ENCODE peak calls at places on chromosomes 2 and 18, in five cellular contexts. F is OCI-LY7, S is GM12865, D is kidney epithelial cell, L is SK-N-SH. T is an unnamed sample.

GRCh38 chr18:32549248-32549842 is 78.7 kb upstream of the GAREM1 start:
- DNase-seq in F (peak), S (peak), D (no peak), L (peak), T (peak)

GRCh38 chr2:48398285-48399135 is 131.4 kb upstream of the STON1 start:
- DNase-seq in F (no peak), S (no peak), D (no peak), L (no peak), T (no peak)

GRCh38 chr2:69209482-69209881 is 177.5 kb downstream of the GFPT1 start:
- DNase-seq in F (no peak), S (no peak), D (no peak), L (no peak), T (peak)

GRCh38 chr2:195562624-195563566 is 94.1 kb upstream of the SLC39A10 start:
- DNase-seq in F (peak), S (peak), D (no peak), L (peak), T (no peak)

GRCh38 chr2:171432969-171433762 is 624 bp downstream of the METTL8 start:
- DNase-seq in F (peak), S (peak), D (no peak), L (peak), T (peak)

GRCh38 chr2:171404258-171404657 is 29.5 kb downstream of the METTL8 start:
- DNase-seq in F (no peak), S (no peak), D (peak), L (no peak), T (no peak)

GRCh38 chr2:126850951-126851350 is 47.7 kb upstream of the TEX51 start:
- DNase-seq in F (no peak), S (no peak), D (no peak), L (no peak), T (no peak)

GRCh38 chr2:177313162-177313781 is 48.7 kb upstream of the NFE2L2 start:
- DNase-seq in F (no peak), S (no peak), D (no peak), L (no peak), T (no peak)

GRCh38 chr2:110682872-110683271 is 5.0 kb upstream of the BUB1 start:
- DNase-seq in F (no peak), S (no peak), D (no peak), L (no peak), T (no peak)

GRCh38 chr2:2320486-2321249 is 10.4 kb downstream of the MYT1L start:
- DNase-seq in F (no peak), S (no peak), D (no peak), L (peak), T (no peak)

GRCh38 chr2:158045362-158045761 is 56.3 kb upstream of the UPP2 start:
- DNase-seq in F (no peak), S (peak), D (no peak), L (no peak), T (peak)

GRCh38 chr2:173159794-173160463 is 84.3 kb downstream of the MAP3K20 start:
- DNase-seq in F (no peak), S (no peak), D (peak), L (no peak), T (peak)

GRCh38 chr2:159946326-159946992 is 116.0 kb downstream of the PLA2R1 start:
- DNase-seq in F (no peak), S (no peak), D (no peak), L (no peak), T (no peak)

GRCh38 chr2:217489145-217489960 is 513.4 kb downstream of the TNS1 start:
- DNase-seq in F (no peak), S (no peak), D (no peak), L (no peak), T (peak)

GRCh38 chr2:96815326-96816126 is 542 bp upstream of the CNNM3 start:
- DNase-seq in F (peak), S (peak), D (no peak), L (peak), T (peak)

GRCh38 chr18:63320041-63320689 is 596 bp upstream of the BCL2 start:
- DNase-seq in F (peak), S (peak), D (no peak), L (peak), T (peak)

GRCh38 chr2:200869014-200869413 is 4.6 kb upstream of the CLK1 start:
- DNase-seq in F (no peak), S (no peak), D (no peak), L (no peak), T (peak)

GRCh38 chr2:46811379-46812310 is 104.0 kb downstream of the MCFD2 start:
- DNase-seq in F (no peak), S (no peak), D (no peak), L (peak), T (peak)

GRCh38 chr2:235087812-235088607 is 136.2 kb downstream of the SH3BP4 start:
- DNase-seq in F (no peak), S (no peak), D (no peak), L (peak), T (peak)

GRCh38 chr18:9475643-9476580 is 599 bp downstream of the RALBP1 start:
- DNase-seq in F (peak), S (peak), D (no peak), L (peak), T (no peak)

GRCh38 chr2:112153179-112153490 is 14.9 kb downstream of the FBLN7 start:
- DNase-seq in F (no peak), S (no peak), D (no peak), L (no peak), T (peak)

GRCh38 chr2:174510583-174511189 is 23.9 kb upstream of the GPR155 start:
- DNase-seq in F (peak), S (peak), D (no peak), L (no peak), T (no peak)

DNA sequence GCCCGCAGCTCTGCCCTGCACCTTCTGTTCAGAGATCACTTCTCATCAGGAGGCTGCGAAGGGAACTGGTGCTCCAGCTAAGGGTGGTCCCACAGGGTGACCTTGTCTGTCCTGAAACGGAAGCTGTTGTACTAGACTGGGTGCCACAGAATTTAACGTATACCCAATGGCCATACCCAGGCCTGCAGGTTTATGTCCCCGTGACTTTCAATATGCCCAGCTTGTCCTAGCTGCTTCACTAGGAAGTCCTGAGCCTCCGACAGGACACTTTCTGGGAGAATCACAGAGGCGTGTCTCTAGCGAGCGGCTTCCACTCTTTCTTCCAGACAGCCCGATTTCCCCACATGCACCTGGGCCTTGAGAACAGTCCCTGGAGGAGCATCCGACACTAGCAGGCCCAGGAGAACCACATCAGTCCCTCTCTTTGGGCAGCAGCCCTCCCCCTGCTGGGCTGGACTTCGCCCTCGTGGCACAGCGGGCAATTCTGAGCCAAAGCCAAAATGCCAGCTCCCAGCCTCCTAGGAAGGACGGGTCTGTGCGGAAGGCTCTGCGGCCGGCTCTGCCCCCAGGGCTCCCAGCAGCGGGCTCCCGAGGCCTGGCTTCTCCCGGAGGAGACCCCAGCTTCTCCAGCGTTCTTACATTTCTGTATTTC is 91.9 kb upstream of the OTOS start:
- DNase-seq in F (no peak), S (no peak), D (no peak), L (no peak), T (no peak)
- H3K4me3 ChIP-seq in F (no peak), S (no peak), D (no peak), L (no peak), T (no peak)

DNA sequence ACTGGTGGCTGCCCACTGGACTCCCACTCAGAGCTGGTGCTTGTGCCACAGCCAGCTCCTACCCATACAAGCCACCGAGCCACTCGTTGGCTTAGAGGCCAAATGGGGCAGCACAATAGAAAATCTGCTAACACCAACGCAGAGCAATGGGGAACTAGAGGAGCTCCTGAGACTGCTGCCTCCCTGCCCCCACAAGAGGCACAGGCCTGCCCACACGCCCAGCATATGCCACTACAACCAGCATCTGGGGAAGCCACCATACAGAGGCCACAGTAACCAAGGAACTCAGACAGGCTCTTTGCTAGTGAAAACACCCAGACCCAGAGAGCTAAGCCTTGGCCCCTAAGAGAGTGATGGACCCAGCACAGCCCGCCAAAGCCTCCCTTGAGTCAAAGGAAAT is 231.2 kb upstream of the RAB6C start:
- DNase-seq in F (no peak), S (no peak), D (no peak), L (no peak), T (no peak)
- TF ChIP-seq CTCF in F (no peak), S (no peak), D (no peak), L (no peak), T (no peak)

GRCh38 chr2:209614630-209615369 is 156.8 kb upstream of the UNC80 start:
- DNase-seq in F (no peak), S (no peak), D (no peak), L (no peak), T (peak)
- H3K4me3 ChIP-seq in F (no peak), S (no peak), D (no peak), L (no peak), T (peak)

GRCh38 chr2:44770221-44771187 is 171.0 kb upstream of the SIX3 start:
- DNase-seq in F (no peak), S (peak), D (no peak), L (peak), T (peak)
- TF ChIP-seq CTCF in F (peak), S (peak), D (no peak), L (no peak), T (peak)

GRCh38 chr2:72350852-72351251 is 203.2 kb upstream of the CYP26B1 start:
- DNase-seq in F (no peak), S (no peak), D (no peak), L (no peak), T (peak)

DNA sequence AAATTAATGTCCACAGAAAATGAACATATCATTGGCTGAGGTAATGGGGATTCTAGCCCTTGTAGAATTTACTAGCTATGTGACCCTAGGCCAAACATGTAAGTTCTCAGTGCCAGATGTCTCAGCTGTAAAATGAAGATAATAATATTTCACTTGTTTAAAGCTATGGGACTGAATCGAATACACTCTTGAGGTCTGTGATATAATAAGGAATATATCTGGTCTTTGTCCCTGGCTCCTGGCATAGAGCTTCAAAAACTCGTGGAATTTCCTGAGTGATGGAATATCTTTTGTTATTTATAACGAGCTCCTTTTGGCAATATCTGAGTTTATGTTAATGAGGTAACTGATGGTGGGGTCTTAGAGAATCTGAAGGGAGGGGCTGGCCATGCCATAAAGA is 201.4 kb upstream of the CYP26B1 start:
- DNase-seq in F (no peak), S (no peak), D (no peak), L (no peak), T (no peak)
- H3K4me3 ChIP-seq in F (no peak), S (no peak), D (no peak), L (no peak), T (no peak)

DNA sequence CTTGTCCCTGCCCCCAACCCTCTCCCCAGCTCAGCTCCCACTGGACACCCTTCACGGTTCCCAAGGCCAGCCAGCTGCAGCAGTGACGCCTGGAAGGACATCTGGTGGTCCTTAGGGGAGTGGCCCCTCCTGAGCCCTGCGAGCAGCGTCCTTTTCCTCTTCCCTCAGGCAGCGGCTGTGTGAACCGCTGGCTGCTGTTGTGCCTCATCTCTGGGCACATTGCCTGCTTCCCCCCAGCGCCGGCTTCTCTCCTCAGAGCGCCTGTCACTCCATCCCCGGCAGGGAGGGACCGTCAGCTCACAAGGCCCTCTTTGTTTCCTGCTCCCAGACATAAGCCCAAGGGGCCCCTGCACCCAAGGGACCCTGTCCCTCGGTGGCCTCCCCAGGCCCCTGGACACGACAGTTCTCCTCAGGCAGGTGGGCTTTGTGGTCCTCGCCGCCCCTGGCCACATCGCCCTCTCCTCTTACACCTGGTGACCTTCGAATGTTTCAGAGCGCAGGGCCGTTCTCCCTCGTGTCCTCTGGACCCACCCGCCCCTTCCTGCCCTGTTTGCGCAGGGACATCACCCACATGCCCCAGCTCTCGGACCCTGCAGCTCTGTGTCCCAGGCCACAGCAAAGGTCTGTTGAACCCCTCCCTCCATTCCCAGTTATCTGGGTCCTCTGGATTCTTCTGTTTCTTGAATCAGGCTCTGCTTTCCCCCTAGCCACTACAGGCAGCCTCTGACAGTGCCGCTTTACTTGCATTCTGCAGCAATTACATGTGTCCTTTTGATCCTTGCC is 35.8 kb downstream of the ANO7 start:
- DNase-seq in F (no peak), S (no peak), D (no peak), L (peak), T (no peak)
- TF ChIP-seq CTCF in F (no peak), S (no peak), D (no peak), L (no peak), T (no peak)

GRCh38 chr2:221572821-221573429 is 821 bp upstream of the EPHA4 start:
- DNase-seq in F (no peak), S (peak), D (no peak), L (no peak), T (peak)
- H3K4me3 ChIP-seq in F (peak), S (peak), D (peak), L (peak), T (peak)

GRCh38 chr18:74294526-74294925 is 2.8 kb upstream of the CYB5A start:
- DNase-seq in F (no peak), S (no peak), D (no peak), L (no peak), T (no peak)

GRCh38 chr18:74290831-74291770 is 662 bp downstream of the CYB5A start:
- DNase-seq in F (no peak), S (peak), D (no peak), L (peak), T (peak)

GRCh38 chr18:74289946-74290478 is 1.8 kb downstream of the CYB5A start:
- DNase-seq in F (no peak), S (no peak), D (no peak), L (no peak), T (no peak)

GRCh38 chr18:74292541-74292858 is 737 bp upstream of the CYB5A start:
- DNase-seq in F (no peak), S (no peak), D (no peak), L (no peak), T (no peak)

GRCh38 chr18:74291771-74292540 is at the start of gene CYB5A:
- DNase-seq in F (no peak), S (peak), D (peak), L (peak), T (peak)
- TF ChIP-seq CTCF in F (no peak), S (no peak), D (peak), L (no peak), T (peak)